ENCODE peak calls at places on chromosomes 16 and 17, in nine cellular contexts. One of them, this sample, is unnamed.

GRCh38 chr17:77851921-77852320 is 106.6 kb upstream of the TNRC6C start:
- DNase-seq in EL: no peak
- DNase-seq in adipocyte: no peak
- DNase-seq in HCT116: no peak
- DNase-seq in DMS 273 treated with DMSO at 0.1 percent for 48 hours: no peak
- DNase-seq in CD4-positive, alpha-beta memory T cell: no peak
- DNase-seq in lower leg skin: no peak
- DNase-seq in activated T-helper 1 cell treated with anti-CD3 and anti-CD28 coated beads, Interleukin-2, amount 50 U/mL, for 16 hours: no peak
- DNase-seq in activated CD4-positive, alpha-beta T cell treated with anti-CD3 and anti-CD28 coated beads for 4 hours: no peak
- DNase-seq in this sample: no peak

GRCh38 chr16:85696761-85697160 is 8.0 kb upstream of the GINS2 start:
- DNase-seq in EL: no peak
- DNase-seq in adipocyte: no peak
- DNase-seq in HCT116: no peak
- DNase-seq in DMS 273 treated with DMSO at 0.1 percent for 48 hours: no peak
- DNase-seq in CD4-positive, alpha-beta memory T cell: no peak
- DNase-seq in lower leg skin: no peak
- DNase-seq in activated T-helper 1 cell treated with anti-CD3 and anti-CD28 coated beads, Interleukin-2, amount 50 U/mL, for 16 hours: no peak
- DNase-seq in activated CD4-positive, alpha-beta T cell treated with anti-CD3 and anti-CD28 coated beads for 4 hours: no peak
- DNase-seq in this sample: no peak

GRCh38 chr17:2179615-2180295 is 123.8 kb downstream of the SMG6 start:
- DNase-seq in EL: peak; percentile 88
- DNase-seq in adipocyte: peak; percentile 93
- DNase-seq in HCT116: no peak
- DNase-seq in DMS 273 treated with DMSO at 0.1 percent for 48 hours: peak; percentile 61
- DNase-seq in CD4-positive, alpha-beta memory T cell: no peak
- DNase-seq in lower leg skin: peak; percentile 90
- DNase-seq in activated T-helper 1 cell treated with anti-CD3 and anti-CD28 coated beads, Interleukin-2, amount 50 U/mL, for 16 hours: no peak
- DNase-seq in activated CD4-positive, alpha-beta T cell treated with anti-CD3 and anti-CD28 coated beads for 4 hours: no peak
- DNase-seq in this sample: peak; percentile 62

GRCh38 chr17:39235555-39236221 is 9.9 kb upstream of the STAC2 start:
- DNase-seq in EL: peak; percentile 63
- DNase-seq in adipocyte: peak; percentile 49
- DNase-seq in HCT116: peak; percentile 87
- DNase-seq in DMS 273 treated with DMSO at 0.1 percent for 48 hours: peak; percentile 96
- DNase-seq in CD4-positive, alpha-beta memory T cell: peak; percentile 53
- DNase-seq in lower leg skin: no peak
- DNase-seq in activated T-helper 1 cell treated with anti-CD3 and anti-CD28 coated beads, Interleukin-2, amount 50 U/mL, for 16 hours: no peak
- DNase-seq in activated CD4-positive, alpha-beta T cell treated with anti-CD3 and anti-CD28 coated beads for 4 hours: peak; percentile 23
- DNase-seq in this sample: no peak

GRCh38 chr17:3639981-3640596 is 3.5 kb downstream of the CTNS start:
- DNase-seq in EL: no peak
- DNase-seq in adipocyte: peak; percentile 38
- DNase-seq in HCT116: no peak
- DNase-seq in DMS 273 treated with DMSO at 0.1 percent for 48 hours: no peak
- DNase-seq in CD4-positive, alpha-beta memory T cell: no peak
- DNase-seq in lower leg skin: no peak
- DNase-seq in activated T-helper 1 cell treated with anti-CD3 and anti-CD28 coated beads, Interleukin-2, amount 50 U/mL, for 16 hours: no peak
- DNase-seq in activated CD4-positive, alpha-beta T cell treated with anti-CD3 and anti-CD28 coated beads for 4 hours: no peak
- DNase-seq in this sample: no peak

GRCh38 chr17:75720656-75721462 is at the start of gene ITGB4:
- DNase-seq in EL: peak; percentile 39
- DNase-seq in adipocyte: peak; percentile 51
- DNase-seq in HCT116: peak; percentile 72
- DNase-seq in DMS 273 treated with DMSO at 0.1 percent for 48 hours: no peak
- DNase-seq in CD4-positive, alpha-beta memory T cell: peak; percentile 66
- DNase-seq in lower leg skin: peak; percentile 93
- DNase-seq in activated T-helper 1 cell treated with anti-CD3 and anti-CD28 coated beads, Interleukin-2, amount 50 U/mL, for 16 hours: peak; percentile 35
- DNase-seq in activated CD4-positive, alpha-beta T cell treated with anti-CD3 and anti-CD28 coated beads for 4 hours: peak; percentile 69
- DNase-seq in this sample: peak; percentile 89

GRCh38 chr17:10125761-10126553 is 72.4 kb downstream of the GAS7 start:
- DNase-seq in EL: no peak
- DNase-seq in adipocyte: peak; percentile 63
- DNase-seq in HCT116: no peak
- DNase-seq in DMS 273 treated with DMSO at 0.1 percent for 48 hours: no peak
- DNase-seq in CD4-positive, alpha-beta memory T cell: no peak
- DNase-seq in lower leg skin: no peak
- DNase-seq in activated T-helper 1 cell treated with anti-CD3 and anti-CD28 coated beads, Interleukin-2, amount 50 U/mL, for 16 hours: no peak
- DNase-seq in activated CD4-positive, alpha-beta T cell treated with anti-CD3 and anti-CD28 coated beads for 4 hours: no peak
- DNase-seq in this sample: no peak

GRCh38 chr17:39064374-39064773 is 87.1 kb downstream of the PLXDC1 start:
- DNase-seq in EL: peak; percentile 77
- DNase-seq in adipocyte: peak; percentile 41
- DNase-seq in HCT116: no peak
- DNase-seq in DMS 273 treated with DMSO at 0.1 percent for 48 hours: no peak
- DNase-seq in CD4-positive, alpha-beta memory T cell: no peak
- DNase-seq in lower leg skin: no peak
- DNase-seq in activated T-helper 1 cell treated with anti-CD3 and anti-CD28 coated beads, Interleukin-2, amount 50 U/mL, for 16 hours: no peak
- DNase-seq in activated CD4-positive, alpha-beta T cell treated with anti-CD3 and anti-CD28 coated beads for 4 hours: no peak
- DNase-seq in this sample: no peak

GRCh38 chr16:79430129-79430789 is 170.3 kb downstream of the MAF start:
- DNase-seq in EL: no peak
- DNase-seq in adipocyte: no peak
- DNase-seq in HCT116: no peak
- DNase-seq in DMS 273 treated with DMSO at 0.1 percent for 48 hours: no peak
- DNase-seq in CD4-positive, alpha-beta memory T cell: no peak
- DNase-seq in lower leg skin: no peak
- DNase-seq in activated T-helper 1 cell treated with anti-CD3 and anti-CD28 coated beads, Interleukin-2, amount 50 U/mL, for 16 hours: no peak
- DNase-seq in activated CD4-positive, alpha-beta T cell treated with anti-CD3 and anti-CD28 coated beads for 4 hours: no peak
- DNase-seq in this sample: no peak

GRCh38 chr17:38879878-38880727 is 10.2 kb downstream of the LASP1 start:
- DNase-seq in EL: peak; percentile 98
- DNase-seq in adipocyte: peak; percentile 82
- DNase-seq in HCT116: no peak
- DNase-seq in DMS 273 treated with DMSO at 0.1 percent for 48 hours: peak; percentile 26
- DNase-seq in CD4-positive, alpha-beta memory T cell: no peak
- DNase-seq in lower leg skin: no peak
- DNase-seq in activated T-helper 1 cell treated with anti-CD3 and anti-CD28 coated beads, Interleukin-2, amount 50 U/mL, for 16 hours: no peak
- DNase-seq in activated CD4-positive, alpha-beta T cell treated with anti-CD3 and anti-CD28 coated beads for 4 hours: no peak
- DNase-seq in this sample: no peak

GRCh38 chr17:72687941-72688340 is 404.5 kb downstream of the SLC39A11 start:
- DNase-seq in EL: no peak
- DNase-seq in adipocyte: no peak
- DNase-seq in HCT116: no peak
- DNase-seq in DMS 273 treated with DMSO at 0.1 percent for 48 hours: no peak
- DNase-seq in CD4-positive, alpha-beta memory T cell: no peak
- DNase-seq in lower leg skin: no peak
- DNase-seq in activated T-helper 1 cell treated with anti-CD3 and anti-CD28 coated beads, Interleukin-2, amount 50 U/mL, for 16 hours: no peak
- DNase-seq in activated CD4-positive, alpha-beta T cell treated with anti-CD3 and anti-CD28 coated beads for 4 hours: no peak
- DNase-seq in this sample: no peak

GRCh38 chr17:42900460-42901331 is at the start of gene G6PC1:
- DNase-seq in EL: no peak
- DNase-seq in adipocyte: no peak
- DNase-seq in HCT116: no peak
- DNase-seq in DMS 273 treated with DMSO at 0.1 percent for 48 hours: no peak
- DNase-seq in CD4-positive, alpha-beta memory T cell: no peak
- DNase-seq in lower leg skin: no peak
- DNase-seq in activated T-helper 1 cell treated with anti-CD3 and anti-CD28 coated beads, Interleukin-2, amount 50 U/mL, for 16 hours: no peak
- DNase-seq in activated CD4-positive, alpha-beta T cell treated with anti-CD3 and anti-CD28 coated beads for 4 hours: no peak
- DNase-seq in this sample: no peak

GRCh38 chr16:86834451-86835035 is 256.2 kb downstream of the FOXL1 start:
- DNase-seq in EL: peak; percentile 65
- DNase-seq in adipocyte: peak; percentile 28
- DNase-seq in HCT116: no peak
- DNase-seq in DMS 273 treated with DMSO at 0.1 percent for 48 hours: no peak
- DNase-seq in CD4-positive, alpha-beta memory T cell: no peak
- DNase-seq in lower leg skin: no peak
- DNase-seq in activated T-helper 1 cell treated with anti-CD3 and anti-CD28 coated beads, Interleukin-2, amount 50 U/mL, for 16 hours: no peak
- DNase-seq in activated CD4-positive, alpha-beta T cell treated with anti-CD3 and anti-CD28 coated beads for 4 hours: no peak
- DNase-seq in this sample: no peak